ENCODE peak calls at places on chromosomes 6 and 20, in five cellular contexts. One of them, this sample, is unnamed.

GRCh38 chr6:79872986-79873385 is 74.4 kb downstream of the ELOVL4 start:
- DNase-seq in K562: no peak
- DNase-seq in A549: peak; percentile 2
- DNase-seq in HepG2: no peak
- DNase-seq in GM23338: no peak
- DNase-seq in this sample: no peak

GRCh38 chr6:159989882-159990480 is 21.1 kb downstream of the IGF2R start:
- DNase-seq in K562: peak; percentile 75
- DNase-seq in A549: no peak
- DNase-seq in HepG2: no peak
- DNase-seq in GM23338: no peak
- DNase-seq in this sample: no peak

GRCh38 chr20:23754731-23755130 is 4.0 kb upstream of the CST1 start:
- DNase-seq in K562: no peak
- DNase-seq in A549: no peak
- DNase-seq in HepG2: no peak
- DNase-seq in GM23338: no peak
- DNase-seq in this sample: no peak

GRCh38 chr20:34943808-34944568 is 11.6 kb downstream of the GSS start:
- DNase-seq in K562: no peak
- DNase-seq in A549: no peak
- DNase-seq in HepG2: no peak
- DNase-seq in GM23338: no peak
- DNase-seq in this sample: no peak

GRCh38 chr6:68628156-68628555 is 6.9 kb upstream of the ADGRB3 start:
- DNase-seq in K562: no peak
- DNase-seq in A549: no peak
- DNase-seq in HepG2: no peak
- DNase-seq in GM23338: peak; percentile 56
- DNase-seq in this sample: no peak

GRCh38 chr6:130337534-130337933 is 28.3 kb upstream of the TMEM200A start:
- DNase-seq in K562: no peak
- DNase-seq in A549: no peak
- DNase-seq in HepG2: peak; percentile 12
- DNase-seq in GM23338: no peak
- DNase-seq in this sample: no peak

GRCh38 chr6:42467651-42468050 is 15.9 kb upstream of the TRERF1 start:
- DNase-seq in K562: peak; percentile 51
- DNase-seq in A549: no peak
- DNase-seq in HepG2: no peak
- DNase-seq in GM23338: no peak
- DNase-seq in this sample: no peak

GRCh38 chr6:141403827-141404226 is 728.9 kb upstream of the GJE1 start:
- DNase-seq in K562: no peak
- DNase-seq in A549: no peak
- DNase-seq in HepG2: no peak
- DNase-seq in GM23338: no peak
- DNase-seq in this sample: no peak

GRCh38 chr6:50958148-50958547 is 139.5 kb downstream of the TFAP2B start:
- DNase-seq in K562: no peak
- DNase-seq in A549: no peak
- DNase-seq in HepG2: no peak
- DNase-seq in GM23338: no peak
- DNase-seq in this sample: no peak

GRCh38 chr6:18555750-18556149 is 168.6 kb downstream of the RNF144B start:
- DNase-seq in K562: no peak
- DNase-seq in A549: no peak
- DNase-seq in HepG2: no peak
- DNase-seq in GM23338: no peak
- DNase-seq in this sample: no peak

GRCh38 chr6:83860347-83860731 is 850 bp downstream of the CYB5R4 start:
- DNase-seq in K562: no peak
- DNase-seq in A549: no peak
- DNase-seq in HepG2: no peak
- DNase-seq in GM23338: no peak
- DNase-seq in this sample: no peak

GRCh38 chr6:74967821-74968220 is 238.0 kb downstream of the COL12A1 start:
- DNase-seq in K562: no peak
- DNase-seq in A549: no peak
- DNase-seq in HepG2: no peak
- DNase-seq in GM23338: peak; percentile 20
- DNase-seq in this sample: no peak

GRCh38 chr6:118899948-118900347 is 6.0 kb downstream of the ASF1A start:
- DNase-seq in K562: no peak
- DNase-seq in A549: no peak
- DNase-seq in HepG2: no peak
- DNase-seq in GM23338: peak; percentile 20
- DNase-seq in this sample: no peak

GRCh38 chr6:76615395-76615794 is 542.9 kb upstream of the IMPG1 start:
- DNase-seq in K562: no peak
- DNase-seq in A549: no peak
- DNase-seq in HepG2: no peak
- DNase-seq in GM23338: no peak
- DNase-seq in this sample: no peak

GRCh38 chr20:41631826-41632225 is 13.6 kb upstream of the CHD6 start:
- DNase-seq in K562: no peak
- DNase-seq in A549: no peak
- DNase-seq in HepG2: no peak
- DNase-seq in GM23338: no peak
- DNase-seq in this sample: no peak

GRCh38 chr6:130600880-130601341 is 226.3 kb upstream of the SMLR1 start:
- DNase-seq in K562: no peak
- DNase-seq in A549: no peak
- DNase-seq in HepG2: no peak
- DNase-seq in GM23338: peak; percentile 21
- DNase-seq in this sample: no peak

GRCh38 chr20:30168025-30168799 is 1089.3 kb upstream of the DEFB115 start:
- DNase-seq in K562: no peak
- DNase-seq in A549: no peak
- DNase-seq in HepG2: no peak
- DNase-seq in GM23338: peak; percentile 4
- DNase-seq in this sample: no peak

GRCh38 chr6:144634371-144634770 is 349.2 kb downstream of the UTRN start:
- DNase-seq in K562: no peak
- DNase-seq in A549: no peak
- DNase-seq in HepG2: no peak
- DNase-seq in GM23338: no peak
- DNase-seq in this sample: no peak

GRCh38 chr6:144543006-144543871 is 258.1 kb downstream of the UTRN start:
- DNase-seq in K562: peak; percentile 92
- DNase-seq in A549: no peak
- DNase-seq in HepG2: no peak
- DNase-seq in GM23338: peak; percentile 28
- DNase-seq in this sample: no peak

GRCh38 chr20:21661488-21662055 is 43.9 kb upstream of the PAX1 start:
- DNase-seq in K562: no peak
- DNase-seq in A549: no peak
- DNase-seq in HepG2: no peak
- DNase-seq in GM23338: no peak
- DNase-seq in this sample: no peak

GRCh38 chr6:168390746-168391400 is 50.1 kb upstream of the SMOC2 start:
- DNase-seq in K562: no peak
- DNase-seq in A549: no peak
- DNase-seq in HepG2: no peak
- DNase-seq in GM23338: no peak
- DNase-seq in this sample: no peak

GRCh38 chr6:10375391-10375969 is 39.4 kb downstream of the TFAP2A start:
- DNase-seq in K562: no peak
- DNase-seq in A549: no peak
- DNase-seq in HepG2: no peak
- DNase-seq in GM23338: peak; percentile 34
- DNase-seq in this sample: no peak

GRCh38 chr6:156731436-156731835 is 45.7 kb upstream of the ARID1B start:
- DNase-seq in K562: no peak
- DNase-seq in A549: peak; percentile 12
- DNase-seq in HepG2: no peak
- DNase-seq in GM23338: no peak
- DNase-seq in this sample: no peak

GRCh38 chr6:133804263-133804662 is 84.7 kb upstream of the TCF21 start:
- DNase-seq in K562: no peak
- DNase-seq in A549: no peak
- DNase-seq in HepG2: no peak
- DNase-seq in GM23338: no peak
- DNase-seq in this sample: no peak

GRCh38 chr6:134589512-134589911 is 271.6 kb upstream of the SGK1 start:
- DNase-seq in K562: no peak
- DNase-seq in A549: peak; percentile 98
- DNase-seq in HepG2: no peak
- DNase-seq in GM23338: peak; percentile 50
- DNase-seq in this sample: no peak

GRCh38 chr20:44730441-44730840 is 15.2 kb upstream of the KCNK15 start:
- DNase-seq in K562: no peak
- DNase-seq in A549: peak; percentile 92
- DNase-seq in HepG2: no peak
- DNase-seq in GM23338: no peak
- DNase-seq in this sample: no peak

GRCh38 chr20:44725852-44726251 is 10.7 kb downstream of the CCN5 start:
- DNase-seq in K562: no peak
- DNase-seq in A549: no peak
- DNase-seq in HepG2: no peak
- DNase-seq in GM23338: no peak
- DNase-seq in this sample: no peak

GRCh38 chr20:44727039-44727438 is 11.9 kb downstream of the CCN5 start:
- DNase-seq in K562: no peak
- DNase-seq in A549: no peak
- DNase-seq in HepG2: no peak
- DNase-seq in GM23338: no peak
- DNase-seq in this sample: no peak

GRCh38 chr20:44731657-44732056 is 14.0 kb upstream of the KCNK15 start:
- DNase-seq in K562: no peak
- DNase-seq in A549: no peak
- DNase-seq in HepG2: no peak
- DNase-seq in GM23338: no peak
- DNase-seq in this sample: no peak

DNA sequence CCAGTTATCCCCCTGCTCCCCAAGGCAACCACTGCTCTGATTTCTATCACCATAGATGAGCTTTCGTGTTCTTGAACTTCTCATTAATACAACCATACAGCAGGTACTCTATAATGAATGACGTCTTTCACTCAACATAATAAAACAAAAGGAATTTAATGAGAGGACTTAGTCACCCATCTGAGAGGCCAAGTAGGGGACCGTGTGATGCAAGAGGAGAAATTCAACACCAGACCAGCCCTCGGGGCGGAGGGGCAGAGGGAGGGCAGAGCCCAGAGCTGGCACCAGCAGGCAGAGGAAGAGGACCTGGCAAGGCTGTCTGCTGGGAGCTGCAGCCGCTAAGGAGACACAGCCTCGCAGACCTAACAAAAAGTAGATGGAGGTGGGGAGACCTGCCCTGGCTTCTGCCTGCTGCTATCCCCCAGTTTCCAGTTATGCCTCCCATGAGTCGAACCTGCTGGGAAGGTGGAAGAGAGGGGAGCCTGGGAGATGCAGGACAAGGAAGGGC is 13.7 kb downstream of the CCN5 start:
- DNase-seq in K562: no peak
- DNase-seq in A549: peak; percentile 97
- DNase-seq in HepG2: no peak
- DNase-seq in GM23338: peak; percentile 70
- DNase-seq in this sample: no peak
- TF ChIP-seq JUNB in K562: no peak
- TF ChIP-seq JUNB in A549: peak; percentile 97
- TF ChIP-seq JUNB in HepG2: no peak
- TF ChIP-seq JUNB in GM23338: no peak
- TF ChIP-seq JUNB in this sample: no peak

GRCh38 chr6:27250277-27250954 is 2.9 kb downstream of the PRSS16 start:
- DNase-seq in K562: no peak
- DNase-seq in A549: no peak
- DNase-seq in HepG2: no peak
- DNase-seq in GM23338: peak; percentile 44
- DNase-seq in this sample: no peak

GRCh38 chr6:27250955-27251671 is 3.6 kb downstream of the PRSS16 start:
- DNase-seq in K562: peak; percentile 98
- DNase-seq in A549: peak; percentile 85
- DNase-seq in HepG2: no peak
- DNase-seq in GM23338: peak; percentile 99
- DNase-seq in this sample: peak; percentile 40

GRCh38 chr6:27248783-27249182 is 1.3 kb downstream of the PRSS16 start:
- DNase-seq in K562: no peak
- DNase-seq in A549: no peak
- DNase-seq in HepG2: no peak
- DNase-seq in GM23338: no peak
- DNase-seq in this sample: no peak

GRCh38 chr6:27254566-27254965 is 7.1 kb downstream of the PRSS16 start:
- DNase-seq in K562: no peak
- DNase-seq in A549: no peak
- DNase-seq in HepG2: no peak
- DNase-seq in GM23338: no peak
- DNase-seq in this sample: no peak

GRCh38 chr6:27251672-27252251 is 4.3 kb downstream of the PRSS16 start:
- DNase-seq in K562: peak; percentile 97
- DNase-seq in A549: peak; percentile 92
- DNase-seq in HepG2: no peak
- DNase-seq in GM23338: peak; percentile 98
- DNase-seq in this sample: peak; percentile 40
- TF ChIP-seq CTCF in K562: peak; percentile 95
- TF ChIP-seq CTCF in A549: peak; percentile 56
- TF ChIP-seq CTCF in HepG2: peak; percentile 34
- TF ChIP-seq CTCF in GM23338: peak; percentile 74
- TF ChIP-seq CTCF in this sample: peak; percentile 60

GRCh38 chr6:2938004-2938631 is 33.2 kb downstream of the SERPINB6 start:
- DNase-seq in K562: no peak
- DNase-seq in A549: no peak
- DNase-seq in HepG2: no peak
- DNase-seq in GM23338: no peak
- DNase-seq in this sample: no peak
- TF ChIP-seq JUNB in K562: no peak
- TF ChIP-seq JUNB in A549: no peak
- TF ChIP-seq JUNB in HepG2: no peak
- TF ChIP-seq JUNB in GM23338: no peak
- TF ChIP-seq JUNB in this sample: no peak

GRCh38 chr6:100658486-100658885 is 193.8 kb upstream of the SIM1 start:
- DNase-seq in K562: no peak
- DNase-seq in A549: no peak
- DNase-seq in HepG2: no peak
- DNase-seq in GM23338: peak; percentile 57
- DNase-seq in this sample: no peak

GRCh38 chr6:100663219-100663863 is 198.6 kb upstream of the SIM1 start:
- DNase-seq in K562: no peak
- DNase-seq in A549: peak; percentile 15
- DNase-seq in HepG2: peak; percentile 43
- DNase-seq in GM23338: no peak
- DNase-seq in this sample: no peak

DNA sequence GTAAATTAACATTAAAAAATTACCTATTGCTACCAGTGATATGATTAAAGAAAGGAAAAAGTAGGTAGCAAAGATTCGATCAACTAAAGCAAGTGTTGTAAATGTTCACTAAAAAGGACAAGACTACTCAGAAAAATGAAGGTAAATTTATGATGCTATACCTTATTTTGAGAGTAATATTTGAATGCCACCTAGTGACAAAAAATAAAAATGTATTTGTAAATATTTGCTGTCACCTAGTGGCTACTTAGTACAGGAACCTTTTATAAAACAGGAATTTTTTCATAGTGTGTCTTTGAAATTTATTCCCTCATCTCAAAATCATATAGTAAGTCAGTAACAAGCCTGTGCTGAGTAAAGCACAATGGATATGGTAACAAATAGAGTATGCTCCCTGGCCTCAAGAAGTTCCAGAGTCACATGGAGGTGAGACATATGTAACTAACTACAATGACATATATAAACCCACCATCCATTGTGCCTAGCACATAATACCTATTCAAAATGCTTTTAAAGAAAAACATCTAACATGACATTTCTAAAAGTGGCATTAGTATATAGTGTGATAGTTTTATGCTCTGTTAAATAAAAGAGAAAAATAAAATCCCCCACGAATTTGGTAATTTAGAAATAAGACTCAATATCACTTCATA is 193.1 kb upstream of the SIM1 start:
- DNase-seq in K562: peak; percentile 6
- DNase-seq in A549: peak; percentile 18
- DNase-seq in HepG2: no peak
- DNase-seq in GM23338: no peak
- DNase-seq in this sample: no peak
- TF ChIP-seq CTCF in K562: peak; percentile 98
- TF ChIP-seq CTCF in A549: peak; percentile 86
- TF ChIP-seq CTCF in HepG2: peak; percentile 31
- TF ChIP-seq CTCF in GM23338: no peak
- TF ChIP-seq CTCF in this sample: peak; percentile 78